ENCODE peak calls at places on chromosomes 2 and 18, in five cellular contexts. H is hypothalamus, X is A172, V is HuH-7.5, W is germinal center. M is an unnamed sample.

GRCh38 chr2:231568785-231569435 is 23.8 kb upstream of the TEX44 start:
- DNase-seq in X (no peak), V (no peak), H (no peak), W (no peak), M (no peak)

GRCh38 chr2:3169106-3169870 is 208.3 kb downstream of the EIPR1 start:
- DNase-seq in X (peak), W (no peak), H (no peak), V (no peak), M (no peak)

GRCh38 chr18:36186461-36187137 is 698 bp upstream of the MOCOS start:
- DNase-seq in V (peak), W (no peak), X (peak), H (no peak), M (no peak)

GRCh38 chr2:27211943-27212625 is at the start of the genes ATRAID and SLC5A6:
- DNase-seq in H (peak), X (peak), V (peak), W (peak), M (peak)

GRCh38 chr2:23565814-23566213 is 180.8 kb downstream of the KLHL29 start:
- DNase-seq in H (no peak), V (no peak), X (no peak), W (no peak), M (no peak)

GRCh38 chr2:5365871-5366461 is 326.2 kb upstream of the SOX11 start:
- DNase-seq in W (peak), V (peak), X (peak), H (peak), M (peak)

GRCh38 chr2:61620244-61621159 is 82.3 kb upstream of the XPO1 start:
- DNase-seq in X (peak), V (no peak), H (no peak), W (no peak), M (no peak)

GRCh38 chr2:84866121-84866520 is 14.8 kb downstream of the TRABD2A start:
- DNase-seq in X (no peak), H (no peak), W (no peak), V (no peak), M (no peak)

GRCh38 chr2:218964041-218964771 is 4.7 kb downstream of the CDK5R2 start:
- DNase-seq in X (peak), H (no peak), W (no peak), V (no peak), M (no peak)

GRCh38 chr18:2325308-2325849 is 245.9 kb downstream of the METTL4 start:
- DNase-seq in W (no peak), X (peak), H (no peak), V (no peak), M (no peak)

GRCh38 chr2:120859814-120860578 is 124.3 kb downstream of the GLI2 start:
- DNase-seq in W (no peak), X (no peak), V (no peak), H (no peak), M (no peak)

GRCh38 chr18:63374520-63374919 is 7.5 kb upstream of the KDSR start:
- DNase-seq in V (no peak), W (no peak), X (no peak), H (no peak), M (no peak)